ENCODE peak calls at places on chromosomes 16 and 17, in five cellular contexts. One of them, this sample, is unnamed.

GRCh38 chr17:7258731-7259554 is 3.3 kb downstream of the CLDN7 start:
- DNase-seq in T-cell: no peak
- DNase-seq in activated T-cell treated with anti-CD3 and anti-CD28 coated beads for 24 hours: no peak
- DNase-seq in SHP77: no peak
- DNase-seq in activated CD4-positive, alpha-beta T cell treated with anti-CD3 and anti-CD28 coated beads, Interleukin-2, amount 10 ng/mL, durations not matched to agents 7 days and 5 days: no peak
- DNase-seq in this sample: no peak

GRCh38 chr17:76092526-76093413 is 10.8 kb downstream of the EXOC7 start:
- DNase-seq in SHP77: no peak
- DNase-seq in activated T-cell treated with anti-CD3 and anti-CD28 coated beads for 24 hours: no peak
- DNase-seq in T-cell: no peak
- DNase-seq in activated CD4-positive, alpha-beta T cell treated with anti-CD3 and anti-CD28 coated beads, Interleukin-2, amount 10 ng/mL, durations not matched to agents 7 days and 5 days: no peak
- DNase-seq in this sample: no peak

GRCh38 chr16:66588981-66589713 is 9.9 kb downstream of the CMTM2 start:
- DNase-seq in T-cell: peak; percentile 64
- DNase-seq in SHP77: no peak
- DNase-seq in activated T-cell treated with anti-CD3 and anti-CD28 coated beads for 24 hours: peak; percentile 33
- DNase-seq in activated CD4-positive, alpha-beta T cell treated with anti-CD3 and anti-CD28 coated beads, Interleukin-2, amount 10 ng/mL, durations not matched to agents 7 days and 5 days: peak; percentile 72
- DNase-seq in this sample: peak; percentile 78

GRCh38 chr16:17027488-17028129 is 443.2 kb downstream of the XYLT1 start:
- DNase-seq in activated CD4-positive, alpha-beta T cell treated with anti-CD3 and anti-CD28 coated beads, Interleukin-2, amount 10 ng/mL, durations not matched to agents 7 days and 5 days: no peak
- DNase-seq in T-cell: no peak
- DNase-seq in SHP77: no peak
- DNase-seq in activated T-cell treated with anti-CD3 and anti-CD28 coated beads for 24 hours: no peak
- DNase-seq in this sample: no peak

GRCh38 chr17:59796785-59797205 is 89.3 kb downstream of the VMP1 start:
- DNase-seq in SHP77: no peak
- DNase-seq in activated CD4-positive, alpha-beta T cell treated with anti-CD3 and anti-CD28 coated beads, Interleukin-2, amount 10 ng/mL, durations not matched to agents 7 days and 5 days: no peak
- DNase-seq in T-cell: no peak
- DNase-seq in activated T-cell treated with anti-CD3 and anti-CD28 coated beads for 24 hours: no peak
- DNase-seq in this sample: no peak

GRCh38 chr16:16027728-16028310 is 78.4 kb downstream of the ABCC1 start:
- DNase-seq in T-cell: no peak
- DNase-seq in activated T-cell treated with anti-CD3 and anti-CD28 coated beads for 24 hours: no peak
- DNase-seq in activated CD4-positive, alpha-beta T cell treated with anti-CD3 and anti-CD28 coated beads, Interleukin-2, amount 10 ng/mL, durations not matched to agents 7 days and 5 days: no peak
- DNase-seq in SHP77: no peak
- DNase-seq in this sample: no peak

GRCh38 chr16:30774367-30775130 is 12.4 kb downstream of the RNF40 start:
- DNase-seq in T-cell: no peak
- DNase-seq in SHP77: no peak
- DNase-seq in activated T-cell treated with anti-CD3 and anti-CD28 coated beads for 24 hours: no peak
- DNase-seq in activated CD4-positive, alpha-beta T cell treated with anti-CD3 and anti-CD28 coated beads, Interleukin-2, amount 10 ng/mL, durations not matched to agents 7 days and 5 days: no peak
- DNase-seq in this sample: no peak

GRCh38 chr17:74212262-74212912 is 984 bp upstream of the TTYH2 start:
- DNase-seq in activated CD4-positive, alpha-beta T cell treated with anti-CD3 and anti-CD28 coated beads, Interleukin-2, amount 10 ng/mL, durations not matched to agents 7 days and 5 days: no peak
- DNase-seq in T-cell: no peak
- DNase-seq in SHP77: no peak
- DNase-seq in activated T-cell treated with anti-CD3 and anti-CD28 coated beads for 24 hours: no peak
- DNase-seq in this sample: no peak

GRCh38 chr17:63433746-63434591 is 12.1 kb downstream of the CYB561 start:
- DNase-seq in activated T-cell treated with anti-CD3 and anti-CD28 coated beads for 24 hours: no peak
- DNase-seq in T-cell: no peak
- DNase-seq in activated CD4-positive, alpha-beta T cell treated with anti-CD3 and anti-CD28 coated beads, Interleukin-2, amount 10 ng/mL, durations not matched to agents 7 days and 5 days: no peak
- DNase-seq in SHP77: no peak
- DNase-seq in this sample: no peak

GRCh38 chr16:53904533-53904932 is 200.6 kb downstream of the FTO start:
- DNase-seq in SHP77: no peak
- DNase-seq in activated T-cell treated with anti-CD3 and anti-CD28 coated beads for 24 hours: no peak
- DNase-seq in activated CD4-positive, alpha-beta T cell treated with anti-CD3 and anti-CD28 coated beads, Interleukin-2, amount 10 ng/mL, durations not matched to agents 7 days and 5 days: no peak
- DNase-seq in T-cell: no peak
- DNase-seq in this sample: no peak

GRCh38 chr16:77043076-77043475 is 147.9 kb upstream of the MON1B start:
- DNase-seq in SHP77: peak; percentile 34
- DNase-seq in activated CD4-positive, alpha-beta T cell treated with anti-CD3 and anti-CD28 coated beads, Interleukin-2, amount 10 ng/mL, durations not matched to agents 7 days and 5 days: no peak
- DNase-seq in T-cell: no peak
- DNase-seq in activated T-cell treated with anti-CD3 and anti-CD28 coated beads for 24 hours: no peak
- DNase-seq in this sample: no peak

GRCh38 chr17:45889579-45889978 is 4.8 kb upstream of the MAPT start:
- DNase-seq in activated CD4-positive, alpha-beta T cell treated with anti-CD3 and anti-CD28 coated beads, Interleukin-2, amount 10 ng/mL, durations not matched to agents 7 days and 5 days: no peak
- DNase-seq in SHP77: no peak
- DNase-seq in activated T-cell treated with anti-CD3 and anti-CD28 coated beads for 24 hours: no peak
- DNase-seq in T-cell: no peak
- DNase-seq in this sample: no peak

GRCh38 chr17:49508061-49508865 is 13.2 kb downstream of the NGFR start:
- DNase-seq in SHP77: no peak
- DNase-seq in T-cell: no peak
- DNase-seq in activated CD4-positive, alpha-beta T cell treated with anti-CD3 and anti-CD28 coated beads, Interleukin-2, amount 10 ng/mL, durations not matched to agents 7 days and 5 days: no peak
- DNase-seq in activated T-cell treated with anti-CD3 and anti-CD28 coated beads for 24 hours: no peak
- DNase-seq in this sample: no peak

GRCh38 chr17:48996696-48997102 is 486 bp upstream of the IGF2BP1 start:
- DNase-seq in SHP77: no peak
- DNase-seq in activated T-cell treated with anti-CD3 and anti-CD28 coated beads for 24 hours: no peak
- DNase-seq in T-cell: no peak
- DNase-seq in activated CD4-positive, alpha-beta T cell treated with anti-CD3 and anti-CD28 coated beads, Interleukin-2, amount 10 ng/mL, durations not matched to agents 7 days and 5 days: no peak
- DNase-seq in this sample: no peak

GRCh38 chr16:56918467-56919012 is 13.4 kb upstream of the HERPUD1 start:
- DNase-seq in activated CD4-positive, alpha-beta T cell treated with anti-CD3 and anti-CD28 coated beads, Interleukin-2, amount 10 ng/mL, durations not matched to agents 7 days and 5 days: no peak
- DNase-seq in SHP77: no peak
- DNase-seq in T-cell: no peak
- DNase-seq in activated T-cell treated with anti-CD3 and anti-CD28 coated beads for 24 hours: no peak
- DNase-seq in this sample: no peak

GRCh38 chr17:39852239-39852638 is 11.9 kb downstream of the IKZF3 start:
- DNase-seq in SHP77: no peak
- DNase-seq in activated T-cell treated with anti-CD3 and anti-CD28 coated beads for 24 hours: no peak
- DNase-seq in activated CD4-positive, alpha-beta T cell treated with anti-CD3 and anti-CD28 coated beads, Interleukin-2, amount 10 ng/mL, durations not matched to agents 7 days and 5 days: no peak
- DNase-seq in T-cell: no peak
- DNase-seq in this sample: peak; percentile 44